ENCODE peak calls at places on chromosomes 13 and 19, in eight cellular contexts. A is stomach, U is uterus, Y is breast epithelium, O is A549, Q is IMR-90, L is testis, K is K562. B is an unnamed sample. For H3K4me1, the result is how much of the 10 kb centered on the place peaks cover.

GRCh38 chr19:50553134-50553703 is 15.0 kb downstream of the LRRC4B start:
- DNase-seq in A (no peak), U (no peak), Y (no peak), O (no peak), Q (no peak), L (no peak), K (no peak), B (no peak)

GRCh38 chr19:10454267-10454666 is 33.9 kb downstream of the PDE4A start:
- DNase-seq in A (no peak), U (no peak), Y (no peak), O (peak), Q (peak), L (peak), K (peak), B (no peak)

GRCh38 chr13:111937763-111938375 is 129.1 kb upstream of the SOX1 start:
- DNase-seq in A (peak), U (no peak), Y (no peak), O (no peak), Q (no peak), L (no peak), K (no peak), B (no peak)

GRCh38 chr13:24500977-24501376 is 11.6 kb downstream of the PARP4 start:
- DNase-seq in A (no peak), U (no peak), Y (no peak), O (peak), Q (peak), L (no peak), K (peak), B (no peak)

GRCh38 chr13:73618275-73618865 is 515.8 kb downstream of the KLF12 start:
- DNase-seq in A (peak), U (no peak), Y (no peak), O (peak), Q (no peak), L (no peak), K (no peak), B (no peak)

GRCh38 chr13:43473437-43473836 is 313.3 kb downstream of the ENOX1 start:
- DNase-seq in A (no peak), U (no peak), Y (no peak), O (no peak), Q (no peak), L (no peak), K (no peak), B (no peak)

GRCh38 chr19:5193192-5193591 is 147.4 kb downstream of the PTPRS start:
- DNase-seq in A (no peak), U (no peak), Y (no peak), O (no peak), Q (no peak), L (no peak), K (no peak), B (no peak)

GRCh38 chr19:46944918-46945628 is 74.6 kb upstream of the NPAS1 start:
- DNase-seq in A (no peak), U (peak), Y (peak), O (no peak), Q (peak), L (peak), K (peak), B (no peak)

GRCh38 chr19:55087542-55087935 is 11.9 kb downstream of the EPS8L1 start:
- DNase-seq in A (no peak), U (no peak), Y (no peak), O (no peak), Q (peak), L (no peak), K (no peak), B (no peak)

GRCh38 chr13:51645154-51645650 is 60.9 kb downstream of the WDFY2 start:
- DNase-seq in A (no peak), U (no peak), Y (no peak), O (peak), Q (peak), L (no peak), K (no peak), B (no peak)

GRCh38 chr13:30906411-30906990 is 430 bp downstream of the MEDAG start:
- DNase-seq in A (no peak), U (no peak), Y (no peak), O (no peak), Q (no peak), L (peak), K (no peak), B (no peak)
- H3K4me1 ChIP-seq in A (under half), U (under half), Y (under half), O (under half), Q (under half), L (under half), K (under half), B (under half)

DNA sequence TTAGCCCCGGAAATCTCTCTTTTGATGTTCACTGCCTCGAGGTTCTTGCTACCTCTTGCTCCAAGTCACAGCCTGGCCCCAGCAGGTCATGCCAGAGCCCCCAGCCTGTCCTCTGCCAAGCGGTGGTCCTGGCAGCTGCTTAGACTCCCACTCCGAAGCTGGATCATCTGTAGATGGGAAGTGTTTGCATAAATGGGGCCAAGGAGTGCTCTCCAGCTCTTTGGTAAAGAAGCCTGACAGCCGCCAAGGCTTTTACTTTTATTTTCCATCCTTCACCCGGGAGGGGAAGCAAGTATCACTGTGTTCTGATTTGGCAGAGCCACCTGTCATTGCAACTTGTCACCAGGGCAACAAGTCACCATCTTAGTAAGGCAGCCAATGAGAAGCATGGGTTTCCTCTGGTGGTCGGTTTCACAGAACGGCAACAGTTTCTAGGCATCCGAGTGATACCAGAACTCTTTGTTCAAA is 10.6 kb upstream of the RETN start:
- DNase-seq in A (no peak), U (no peak), Y (no peak), O (no peak), Q (no peak), L (no peak), K (no peak), B (no peak)
- TF ChIP-seq POLR2A in A (no peak), U (no peak), Y (no peak), O (no peak), Q (no peak), L (no peak), K (no peak), B (no peak)

GRCh38 chr19:42279902-42280760 is 11.1 kb downstream of the CIC start:
- DNase-seq in A (peak), U (peak), Y (peak), O (peak), Q (peak), L (peak), K (peak), B (peak)

GRCh38 chr19:42280761-42281174 is 11.7 kb downstream of the CIC start:
- DNase-seq in A (no peak), U (peak), Y (no peak), O (no peak), Q (peak), L (no peak), K (peak), B (no peak)

GRCh38 chr19:42277821-42278809 is 9.1 kb downstream of the CIC start:
- DNase-seq in A (no peak), U (peak), Y (peak), O (no peak), Q (no peak), L (peak), K (no peak), B (peak)

GRCh38 chr19:42281175-42282035 is 12.4 kb downstream of the CIC start:
- DNase-seq in A (no peak), U (peak), Y (peak), O (no peak), Q (peak), L (peak), K (peak), B (peak)

GRCh38 chr19:42279148-42279901 is 10.3 kb downstream of the CIC start:
- DNase-seq in A (no peak), U (no peak), Y (no peak), O (no peak), Q (no peak), L (no peak), K (no peak), B (no peak)
- H3K4me1 ChIP-seq in A (half or more), U (under half), Y (under half), O (under half), Q (under half), L (half or more), K (under half), B (under half)

DNA sequence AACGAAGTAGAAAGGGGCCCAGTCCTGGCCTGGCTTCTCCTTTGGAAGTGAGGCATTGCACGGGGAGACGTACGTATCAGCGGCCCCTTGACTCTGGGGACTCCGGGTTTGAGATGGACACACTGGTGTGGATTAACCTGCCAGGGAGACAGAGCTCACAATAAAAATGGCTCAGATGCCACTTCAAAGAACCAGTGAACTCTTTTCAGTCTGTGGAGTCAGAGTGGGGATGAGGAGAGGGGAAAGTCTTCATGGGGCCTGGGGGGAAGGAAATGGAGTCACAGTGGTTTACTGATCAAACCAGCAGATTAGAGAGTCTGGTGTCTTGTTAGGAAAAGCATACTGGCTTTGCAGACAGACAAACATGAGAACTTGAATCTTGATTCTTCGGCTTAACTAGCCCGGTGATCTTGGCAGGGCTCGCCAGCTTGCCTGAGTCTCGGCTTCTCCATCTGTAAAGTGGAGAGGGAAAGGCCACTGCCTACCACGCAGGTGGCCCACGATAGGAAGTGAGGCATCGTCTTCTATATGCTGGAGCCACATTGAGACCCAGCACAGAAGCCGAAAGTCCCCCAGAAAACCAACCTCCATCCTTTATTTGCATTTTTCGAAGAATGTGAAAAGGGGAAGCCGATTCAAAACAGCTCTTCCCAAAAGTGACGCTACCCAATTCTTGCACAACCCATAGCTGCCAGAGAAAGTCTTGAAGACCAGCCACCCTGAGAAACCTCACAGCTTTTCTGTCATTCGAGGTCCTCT is at the start of gene FFAR1:
- DNase-seq in A (peak), U (no peak), Y (no peak), O (no peak), Q (no peak), L (no peak), K (peak), B (no peak)
- TF ChIP-seq POLR2A in A (no peak), U (no peak), Y (no peak), O (no peak), Q (no peak), L (no peak), K (no peak), B (no peak)

DNA sequence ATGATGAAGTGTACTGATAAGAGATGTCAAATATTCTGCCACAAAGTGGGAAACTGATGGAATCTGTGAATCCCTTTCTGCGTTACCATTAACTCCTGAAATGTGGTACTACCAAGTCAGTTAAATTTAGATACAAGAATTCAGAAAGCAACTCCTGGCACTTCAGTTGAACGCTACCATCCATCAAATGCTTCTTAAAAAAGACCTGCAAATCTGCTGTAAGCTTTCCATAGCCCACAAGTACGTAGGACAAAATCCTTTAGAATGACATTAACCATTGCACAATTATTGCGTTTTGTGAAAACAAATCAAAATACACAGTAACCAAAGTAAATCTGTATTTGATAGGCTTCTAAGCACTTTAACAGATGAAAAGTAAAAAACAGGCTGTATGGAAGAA is 5.4 kb downstream of the SMAD9 start:
- DNase-seq in A (no peak), U (no peak), Y (no peak), O (no peak), Q (no peak), L (no peak), K (no peak), B (no peak)
- H3K4me1 ChIP-seq in A (under half), U (under half), Y (under half), O (under half), Q (under half), L (under half), K (under half), B (under half)

DNA sequence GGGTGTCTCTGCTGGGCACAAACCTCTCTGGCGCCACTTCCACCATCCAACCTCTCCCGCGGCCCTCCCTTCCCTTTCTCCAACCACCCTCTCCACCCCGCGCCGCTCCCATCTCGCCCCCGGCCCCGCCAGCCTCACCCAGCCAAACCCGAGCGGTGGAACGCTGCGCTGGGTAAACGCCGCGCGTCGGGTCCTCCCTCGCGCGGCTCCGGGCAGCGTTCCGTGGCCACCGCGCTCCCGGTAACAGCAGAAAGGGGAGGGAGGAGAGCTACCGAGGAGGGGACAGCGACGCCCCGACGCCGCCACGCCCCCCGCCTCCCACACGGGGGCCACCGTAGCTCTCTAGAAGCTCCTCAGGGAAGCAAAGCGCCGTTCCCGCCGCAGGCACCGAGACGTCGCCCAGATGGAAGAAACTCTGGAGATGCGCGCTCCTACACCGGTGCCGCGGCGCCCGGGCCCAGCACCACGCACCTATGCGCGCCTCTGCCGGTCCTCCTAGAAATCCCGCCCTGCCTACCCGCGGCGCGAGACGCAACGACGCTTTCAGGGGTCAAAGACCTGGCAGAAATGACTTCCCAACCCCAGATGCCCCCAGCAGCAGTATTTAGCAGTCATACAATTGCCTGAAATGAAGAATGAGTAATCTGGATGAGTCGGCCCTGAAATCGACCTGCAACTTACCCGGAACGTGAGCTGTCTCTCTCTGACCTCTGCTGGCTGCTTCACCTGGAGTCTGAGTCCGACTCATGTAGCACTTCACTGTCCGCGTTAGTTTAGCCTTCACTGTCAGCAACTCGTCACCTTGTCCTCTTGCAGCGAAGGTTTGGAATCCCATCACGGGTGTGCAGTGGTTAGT is at the start of gene RUBCNL:
- DNase-seq in A (no peak), U (no peak), Y (no peak), O (peak), Q (no peak), L (peak), K (peak), B (no peak)
- TF ChIP-seq POLR2A in A (no peak), U (peak), Y (no peak), O (no peak), Q (no peak), L (no peak), K (no peak), B (no peak)

GRCh38 chr19:18440936-18441803 is 3.2 kb upstream of the ISYNA1 start:
- DNase-seq in A (no peak), U (no peak), Y (no peak), O (no peak), Q (no peak), L (peak), K (no peak), B (no peak)

GRCh38 chr19:18443406-18443805 is 5.5 kb upstream of the ISYNA1 start:
- DNase-seq in A (no peak), U (no peak), Y (no peak), O (no peak), Q (no peak), L (no peak), K (no peak), B (no peak)

GRCh38 chr19:18442941-18443340 is 5.0 kb upstream of the ISYNA1 start:
- DNase-seq in A (no peak), U (no peak), Y (no peak), O (no peak), Q (no peak), L (no peak), K (no peak), B (no peak)

GRCh38 chr19:18440421-18440877 is 2.5 kb upstream of the ISYNA1 start:
- DNase-seq in A (no peak), U (no peak), Y (no peak), O (peak), Q (no peak), L (no peak), K (no peak), B (no peak)

DNA sequence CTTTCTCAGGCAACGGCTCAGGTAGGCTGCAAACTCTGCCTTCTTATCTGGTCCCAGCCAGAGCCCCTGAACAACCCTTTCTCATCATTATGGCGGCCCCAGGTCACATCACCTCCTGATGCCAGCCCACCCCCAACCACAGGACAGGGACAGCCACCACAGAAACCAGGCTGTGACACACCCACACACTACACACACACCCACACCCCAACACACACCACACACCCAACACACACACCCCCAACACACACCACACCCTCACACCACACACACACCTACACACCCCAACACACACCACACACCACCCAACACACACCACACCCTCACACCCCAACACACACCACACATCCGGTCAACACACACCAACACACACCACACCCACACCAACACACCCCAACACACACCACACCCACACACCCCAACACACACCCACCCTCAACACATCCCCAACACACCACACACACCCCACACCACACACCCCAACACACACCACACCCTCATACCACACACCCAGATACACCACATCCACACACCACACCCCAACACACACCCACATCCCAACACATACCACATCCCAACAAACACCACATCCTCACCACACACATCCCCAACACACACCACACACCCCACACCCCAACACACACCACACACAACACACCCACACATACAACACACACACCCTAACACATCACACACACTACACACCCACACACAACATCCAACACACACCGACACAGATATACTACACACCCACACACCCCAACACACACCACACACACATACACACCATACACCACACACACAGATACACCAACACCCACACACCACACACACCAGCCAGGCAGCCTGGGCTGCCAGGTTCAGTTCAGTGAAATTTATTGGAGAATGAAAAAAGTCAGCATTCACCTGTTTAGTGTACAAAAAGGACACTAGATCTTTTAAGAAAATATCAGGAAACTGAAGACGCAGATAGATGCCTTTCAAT is 4.2 kb upstream of the ISYNA1 start:
- DNase-seq in A (no peak), U (no peak), Y (no peak), O (no peak), Q (no peak), L (no peak), K (peak), B (no peak)
- H3K4me1 ChIP-seq in A (under half), U (under half), Y (under half), O (under half), Q (under half), L (under half), K (under half), B (under half)